ENCODE peak calls at places on chromosomes 2 and 18, in five cellular contexts. U is NCI-H524 treated with DMSO at 0.1 percent for 48 hours; Y is heart right ventricle; S is stimulated activated CD4-positive, alpha-beta T cell treated with anti-CD3 and anti-CD28 coated beads, Interleukin-12 subunit alpha, Interleukin-12 subunit beta, amount 100 ng/mL, for 24 hours; K is RWPE1. P is an unnamed sample.

GRCh38 chr2:221596192-221596591 is 24.1 kb upstream of the EPHA4 start:
- DNase-seq in Y (no peak), S (no peak), U (no peak), K (peak; percentile 73), P (no peak)

GRCh38 chr18:5150888-5151287 is 46.2 kb downstream of the AKAIN1 start:
- DNase-seq in K (no peak), S (no peak), Y (no peak), U (no peak), P (no peak)

GRCh38 chr18:36284671-36285295 is 12.7 kb upstream of the FHOD3 start:
- DNase-seq in Y (peak; percentile 38), S (no peak), U (no peak), K (peak; percentile 20), P (no peak)

GRCh38 chr18:13394794-13395193 is 176.2 kb downstream of the LDLRAD4 start:
- DNase-seq in K (no peak), U (peak; percentile 30), Y (no peak), S (no peak), P (no peak)

GRCh38 chr2:232235716-232236115 is 142.8 kb upstream of the ALPP start:
- DNase-seq in Y (no peak), U (peak; percentile 71), S (no peak), K (no peak), P (no peak)

GRCh38 chr2:241317391-241317790 is 1.7 kb downstream of the SEPTIN2 start:
- DNase-seq in S (no peak), U (no peak), Y (no peak), K (no peak), P (no peak)

GRCh38 chr18:75811156-75811555 is 383.7 kb upstream of the SMIM21 start:
- DNase-seq in Y (no peak), U (no peak), K (no peak), S (no peak), P (no peak)

GRCh38 chr2:128510701-128511100 is 192.0 kb upstream of the HS6ST1 start:
- DNase-seq in U (no peak), Y (no peak), K (no peak), S (no peak), P (no peak)

GRCh38 chr2:26458365-26459042 is 19.4 kb downstream of the OTOF start:
- DNase-seq in K (no peak), S (no peak), U (no peak), Y (no peak), P (no peak)

GRCh38 chr18:77177009-77177408 is 44.4 kb upstream of the MBP start:
- DNase-seq in U (no peak), S (no peak), Y (no peak), K (peak; percentile 12), P (peak; percentile 56)

GRCh38 chr2:101545940-101546339 is 71.0 kb upstream of the RFX8 start:
- DNase-seq in S (no peak), U (no peak), K (no peak), Y (no peak), P (no peak)

GRCh38 chr2:29260151-29260772 is 145.0 kb downstream of the CLIP4 start:
- DNase-seq in Y (no peak), S (no peak), U (no peak), K (peak; percentile 49), P (no peak)

GRCh38 chr2:237109421-237109820 is 23.7 kb downstream of the COPS8 start:
- DNase-seq in S (no peak), Y (no peak), U (no peak), K (no peak), P (no peak)

P was measured in epithelial cell of prostate.